ENCODE peak calls at places on chromosomes 4 and X, in seven cellular contexts. D is tibial nerve, Y is ovary, U is HepG2, M is adrenal gland, Z is IMR-90, T is A549. S is an unnamed sample.

GRCh38 chr4:22339491-22339890 is 176.4 kb downstream of the ADGRA3 start:
- DNase-seq in D (no peak), Y (no peak), U (no peak), M (no peak), Z (no peak), T (no peak), S (no peak)

GRCh38 chrX:81120936-81121351 is 80.8 kb downstream of the HMGN5 start:
- DNase-seq in D (peak), Y (no peak), U (peak), M (peak), Z (peak), T (peak), S (peak)

GRCh38 chr4:4217123-4217522 is 9.6 kb downstream of the OTOP1 start:
- DNase-seq in D (no peak), Y (no peak), U (no peak), M (no peak), Z (peak), T (no peak), S (no peak)

GRCh38 chr4:84697615-84698201 is 114.8 kb downstream of the CDS1 start:
- DNase-seq in D (no peak), Y (no peak), U (no peak), M (no peak), Z (peak), T (no peak), S (no peak)

GRCh38 chr4:109368661-109369060 is 65.0 kb upstream of the SEC24B start:
- DNase-seq in D (no peak), Y (no peak), U (no peak), M (no peak), Z (no peak), T (no peak), S (no peak)

GRCh38 chr4:2412534-2412884 is 5.9 kb downstream of the ZFYVE28 start:
- DNase-seq in D (no peak), Y (no peak), U (no peak), M (no peak), Z (no peak), T (peak), S (peak)

GRCh38 chrX:71938371-71938770 is 27.7 kb downstream of the NHSL2 start:
- DNase-seq in D (no peak), Y (no peak), U (no peak), M (no peak), Z (no peak), T (no peak), S (no peak)

GRCh38 chrX:338281-338835 is 19.8 kb upstream of the GTPBP6 start:
- DNase-seq in D (no peak), Y (no peak), U (no peak), M (no peak), Z (no peak), T (no peak), S (no peak)

GRCh38 chr4:154366956-154367355 is 124.6 kb downstream of the DCHS2 start:
- DNase-seq in D (no peak), Y (no peak), U (no peak), M (peak), Z (no peak), T (no peak), S (no peak)

GRCh38 chrX:119726900-119727555 is 31.4 kb upstream of the SOWAHD start:
- DNase-seq in D (no peak), Y (no peak), U (no peak), M (no peak), Z (no peak), T (no peak), S (no peak)

GRCh38 chrX:119990409-119990994 is 47.0 kb upstream of the NKAP start:
- DNase-seq in D (no peak), Y (no peak), U (no peak), M (no peak), Z (no peak), T (no peak), S (no peak)

GRCh38 chrX:66035667-66036066 is 4.2 kb downstream of the VSIG4 start:
- DNase-seq in D (no peak), Y (no peak), U (no peak), M (no peak), Z (no peak), T (no peak), S (no peak)

GRCh38 chrX:140766024-140766611 is 56.6 kb downstream of the LINC00632 start:
- DNase-seq in D (peak), Y (peak), U (peak), M (peak), Z (peak), T (peak), S (peak)

GRCh38 chrX:140767646-140768045 is 58.1 kb downstream of the LINC00632 start:
- DNase-seq in D (no peak), Y (no peak), U (no peak), M (no peak), Z (no peak), T (peak), S (no peak)

GRCh38 chrX:140765043-140765784 is 55.7 kb downstream of the LINC00632 start:
- DNase-seq in D (no peak), Y (no peak), U (no peak), M (no peak), Z (peak), T (peak), S (no peak)

GRCh38 chrX:140762061-140762460 is 52.5 kb downstream of the LINC00632 start:
- DNase-seq in D (peak), Y (no peak), U (peak), M (peak), Z (peak), T (peak), S (peak)

DNA sequence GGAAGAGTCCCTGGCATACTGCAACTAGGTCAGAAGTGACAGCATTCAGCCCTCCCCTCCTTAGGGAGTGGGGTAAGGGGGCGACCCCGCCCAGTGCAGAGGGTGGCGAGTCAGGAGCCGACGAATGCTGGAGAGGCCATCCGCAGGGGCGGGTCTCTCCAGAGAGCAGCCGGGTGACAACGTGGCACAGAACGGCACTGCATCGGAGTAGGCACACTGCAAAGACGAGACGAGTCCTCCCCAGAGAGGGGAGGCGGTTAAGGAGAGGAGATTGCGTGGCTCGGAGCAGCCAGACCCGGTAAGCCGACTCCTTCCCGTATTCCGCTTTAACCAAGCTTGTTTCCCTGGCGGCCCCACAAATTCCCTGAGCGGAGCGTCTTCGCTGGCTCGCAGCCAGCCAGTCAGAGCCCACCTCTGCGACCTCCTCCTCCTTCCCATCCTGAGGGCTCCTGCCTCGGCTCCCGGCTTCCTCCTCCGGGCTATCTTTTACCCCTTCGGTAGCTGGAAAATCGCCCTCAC is 54.9 kb downstream of the LINC00632 start:
- DNase-seq in D (no peak), Y (no peak), U (no peak), M (peak), Z (peak), T (peak), S (no peak)
- TF ChIP-seq POLR2A in D (no peak), Y (no peak), U (no peak), M (no peak), Z (peak), T (peak), S (no peak)

GRCh38 chr4:76240236-76240635 is 11.3 kb upstream of the FAM47E start:
- DNase-seq in D (no peak), Y (no peak), U (no peak), M (no peak), Z (no peak), T (no peak), S (no peak)

GRCh38 chr4:76251448-76252270 is at the start of gene FAM47E:
- DNase-seq in D (peak), Y (peak), U (peak), M (peak), Z (peak), T (peak), S (peak)

GRCh38 chr4:76250962-76251361 is 559 bp upstream of the FAM47E start:
- DNase-seq in D (no peak), Y (no peak), U (no peak), M (no peak), Z (no peak), T (no peak), S (no peak)

GRCh38 chr4:76246852-76247251 is 4.7 kb upstream of the FAM47E start:
- DNase-seq in D (no peak), Y (no peak), U (no peak), M (no peak), Z (no peak), T (no peak), S (no peak)

GRCh38 chr4:76246025-76246424 is 5.5 kb upstream of the FAM47E start:
- DNase-seq in D (no peak), Y (no peak), U (no peak), M (no peak), Z (no peak), T (no peak), S (no peak)
- TF ChIP-seq CTCF in D (no peak), Y (no peak), U (peak), M (no peak), Z (no peak), T (no peak), S (no peak)

GRCh38 chr4:24914460-24914859 is 1.6 kb upstream of the CCDC149 start:
- DNase-seq in D (no peak), Y (no peak), U (no peak), M (no peak), Z (no peak), T (no peak), S (no peak)

GRCh38 chr4:24910504-24910903 is 2.3 kb downstream of the CCDC149 start:
- DNase-seq in D (no peak), Y (no peak), U (no peak), M (no peak), Z (peak), T (no peak), S (no peak)

GRCh38 chr4:24915121-24915922 is 2.5 kb upstream of the CCDC149 start:
- DNase-seq in D (no peak), Y (no peak), U (peak), M (no peak), Z (no peak), T (no peak), S (no peak)

GRCh38 chr4:24913099-24913445 is 230 bp upstream of the CCDC149 start:
- DNase-seq in D (no peak), Y (no peak), U (no peak), M (no peak), Z (no peak), T (peak), S (no peak)

GRCh38 chr4:24912252-24913098 is at the start of gene CCDC149:
- DNase-seq in D (no peak), Y (peak), U (peak), M (peak), Z (peak), T (peak), S (peak)
- TF ChIP-seq POLR2A in D (peak), Y (no peak), U (no peak), M (no peak), Z (peak), T (peak), S (peak)

GRCh38 chrX:110836982-110837381 is 41.4 kb upstream of the CHRDL1 start:
- DNase-seq in D (no peak), Y (no peak), U (no peak), M (no peak), Z (no peak), T (no peak), S (no peak)
- TF ChIP-seq CTCF in D (peak), Y (no peak), U (peak), M (no peak), Z (no peak), T (no peak), S (no peak)

GRCh38 chr4:145937021-145937861 is 1.4 kb downstream of the ZNF827 start:
- DNase-seq in D (peak), Y (peak), U (no peak), M (peak), Z (peak), T (peak), S (peak)
- TF ChIP-seq POLR2A in D (no peak), Y (no peak), U (no peak), M (no peak), Z (peak), T (peak), S (peak)

GRCh38 chr4:10013722-10014121 is 7.6 kb downstream of the SLC2A9 start:
- DNase-seq in D (no peak), Y (no peak), U (no peak), M (peak), Z (no peak), T (peak), S (peak)
- TF ChIP-seq CTCF in D (peak), Y (no peak), U (peak), M (peak), Z (no peak), T (peak), S (peak)

GRCh38 chrX:154097003-154097596 is 417 bp downstream of the MECP2 start:
- DNase-seq in D (peak), Y (peak), U (peak), M (peak), Z (peak), T (peak), S (peak)
- TF ChIP-seq POLR2A in D (peak), Y (no peak), U (peak), M (no peak), Z (peak), T (no peak), S (no peak)

S was measured in transverse colon.